ENCODE peak calls at places on chromosomes 4 and X, in nine cellular contexts. One of them, this sample, is unnamed.

GRCh38 chrX:9349572-9350259 is 115.1 kb upstream of the TBL1X start:
- DNase-seq in stimulated activated CD4-positive, alpha-beta T cell treated with anti-CD3 and anti-CD28 coated beads, Interleukin-4, amount 100 ng/mL, for 4 hours: no peak
- DNase-seq in MM.1S: no peak
- DNase-seq in NCI-H1092 treated with DMSO at 0.1 percent for 48 hours: no peak
- DNase-seq in substantia nigra: no peak
- DNase-seq in Daoy: peak
- DNase-seq in NK-92 treated with Interleukin-12 subunit alpha and Interleukin-12 subunit beta, amount 100 ng/mL, for 24 hours: no peak
- DNase-seq in NCI-H2107: no peak
- DNase-seq in activated CD4-positive, alpha-beta T cell treated with anti-CD3 and anti-CD28 coated beads for 24 hours: no peak
- DNase-seq in this sample: no peak

GRCh38 chr4:38673109-38673978 is 9.3 kb downstream of the KLF3 start:
- DNase-seq in activated CD4-positive, alpha-beta T cell treated with anti-CD3 and anti-CD28 coated beads for 24 hours: no peak
- DNase-seq in MM.1S: no peak
- DNase-seq in NK-92 treated with Interleukin-12 subunit alpha and Interleukin-12 subunit beta, amount 100 ng/mL, for 24 hours: no peak
- DNase-seq in Daoy: peak
- DNase-seq in stimulated activated CD4-positive, alpha-beta T cell treated with anti-CD3 and anti-CD28 coated beads, Interleukin-4, amount 100 ng/mL, for 4 hours: no peak
- DNase-seq in substantia nigra: no peak
- DNase-seq in NCI-H1092 treated with DMSO at 0.1 percent for 48 hours: no peak
- DNase-seq in NCI-H2107: no peak
- DNase-seq in this sample: no peak

GRCh38 chrX:12747433-12747832 is 43.8 kb upstream of the PRPS2 start:
- DNase-seq in NCI-H1092 treated with DMSO at 0.1 percent for 48 hours: no peak
- DNase-seq in NCI-H2107: no peak
- DNase-seq in substantia nigra: no peak
- DNase-seq in activated CD4-positive, alpha-beta T cell treated with anti-CD3 and anti-CD28 coated beads for 24 hours: no peak
- DNase-seq in Daoy: no peak
- DNase-seq in MM.1S: no peak
- DNase-seq in NK-92 treated with Interleukin-12 subunit alpha and Interleukin-12 subunit beta, amount 100 ng/mL, for 24 hours: no peak
- DNase-seq in stimulated activated CD4-positive, alpha-beta T cell treated with anti-CD3 and anti-CD28 coated beads, Interleukin-4, amount 100 ng/mL, for 4 hours: no peak
- DNase-seq in this sample: no peak

GRCh38 chrX:19840899-19841648 is 46.3 kb downstream of the SH3KBP1 start:
- DNase-seq in stimulated activated CD4-positive, alpha-beta T cell treated with anti-CD3 and anti-CD28 coated beads, Interleukin-4, amount 100 ng/mL, for 4 hours: peak
- DNase-seq in activated CD4-positive, alpha-beta T cell treated with anti-CD3 and anti-CD28 coated beads for 24 hours: no peak
- DNase-seq in NK-92 treated with Interleukin-12 subunit alpha and Interleukin-12 subunit beta, amount 100 ng/mL, for 24 hours: peak
- DNase-seq in NCI-H2107: no peak
- DNase-seq in substantia nigra: no peak
- DNase-seq in MM.1S: peak
- DNase-seq in NCI-H1092 treated with DMSO at 0.1 percent for 48 hours: no peak
- DNase-seq in Daoy: no peak
- DNase-seq in this sample: peak

GRCh38 chr4:5953003-5953951 is 60.4 kb upstream of the CRMP1 start:
- DNase-seq in activated CD4-positive, alpha-beta T cell treated with anti-CD3 and anti-CD28 coated beads for 24 hours: no peak
- DNase-seq in stimulated activated CD4-positive, alpha-beta T cell treated with anti-CD3 and anti-CD28 coated beads, Interleukin-4, amount 100 ng/mL, for 4 hours: no peak
- DNase-seq in NCI-H2107: no peak
- DNase-seq in NCI-H1092 treated with DMSO at 0.1 percent for 48 hours: no peak
- DNase-seq in substantia nigra: no peak
- DNase-seq in Daoy: no peak
- DNase-seq in MM.1S: no peak
- DNase-seq in NK-92 treated with Interleukin-12 subunit alpha and Interleukin-12 subunit beta, amount 100 ng/mL, for 24 hours: peak
- DNase-seq in this sample: no peak

GRCh38 chrX:38048886-38049285 is 42.5 kb downstream of the SYTL5 start:
- DNase-seq in NCI-H1092 treated with DMSO at 0.1 percent for 48 hours: no peak
- DNase-seq in activated CD4-positive, alpha-beta T cell treated with anti-CD3 and anti-CD28 coated beads for 24 hours: no peak
- DNase-seq in NK-92 treated with Interleukin-12 subunit alpha and Interleukin-12 subunit beta, amount 100 ng/mL, for 24 hours: no peak
- DNase-seq in Daoy: no peak
- DNase-seq in stimulated activated CD4-positive, alpha-beta T cell treated with anti-CD3 and anti-CD28 coated beads, Interleukin-4, amount 100 ng/mL, for 4 hours: no peak
- DNase-seq in substantia nigra: no peak
- DNase-seq in NCI-H2107: no peak
- DNase-seq in MM.1S: no peak
- DNase-seq in this sample: no peak

GRCh38 chr4:184911310-184911709 is 85.5 kb upstream of the ACSL1 start:
- DNase-seq in Daoy: no peak
- DNase-seq in substantia nigra: no peak
- DNase-seq in NCI-H1092 treated with DMSO at 0.1 percent for 48 hours: no peak
- DNase-seq in MM.1S: no peak
- DNase-seq in NCI-H2107: no peak
- DNase-seq in stimulated activated CD4-positive, alpha-beta T cell treated with anti-CD3 and anti-CD28 coated beads, Interleukin-4, amount 100 ng/mL, for 4 hours: no peak
- DNase-seq in activated CD4-positive, alpha-beta T cell treated with anti-CD3 and anti-CD28 coated beads for 24 hours: no peak
- DNase-seq in NK-92 treated with Interleukin-12 subunit alpha and Interleukin-12 subunit beta, amount 100 ng/mL, for 24 hours: no peak
- DNase-seq in this sample: no peak

GRCh38 chr4:145178740-145179139 is 1.6 kb downstream of the OTUD4 start:
- DNase-seq in NCI-H2107: no peak
- DNase-seq in Daoy: no peak
- DNase-seq in activated CD4-positive, alpha-beta T cell treated with anti-CD3 and anti-CD28 coated beads for 24 hours: no peak
- DNase-seq in NCI-H1092 treated with DMSO at 0.1 percent for 48 hours: no peak
- DNase-seq in NK-92 treated with Interleukin-12 subunit alpha and Interleukin-12 subunit beta, amount 100 ng/mL, for 24 hours: no peak
- DNase-seq in stimulated activated CD4-positive, alpha-beta T cell treated with anti-CD3 and anti-CD28 coated beads, Interleukin-4, amount 100 ng/mL, for 4 hours: no peak
- DNase-seq in substantia nigra: no peak
- DNase-seq in MM.1S: peak
- DNase-seq in this sample: no peak

GRCh38 chr4:99572527-99573240 is 1.9 kb upstream of the MTTP start:
- DNase-seq in NCI-H1092 treated with DMSO at 0.1 percent for 48 hours: no peak
- DNase-seq in stimulated activated CD4-positive, alpha-beta T cell treated with anti-CD3 and anti-CD28 coated beads, Interleukin-4, amount 100 ng/mL, for 4 hours: no peak
- DNase-seq in MM.1S: no peak
- DNase-seq in activated CD4-positive, alpha-beta T cell treated with anti-CD3 and anti-CD28 coated beads for 24 hours: no peak
- DNase-seq in NK-92 treated with Interleukin-12 subunit alpha and Interleukin-12 subunit beta, amount 100 ng/mL, for 24 hours: no peak
- DNase-seq in Daoy: no peak
- DNase-seq in substantia nigra: no peak
- DNase-seq in NCI-H2107: no peak
- DNase-seq in this sample: no peak

This sample was measured in H1.